ENCODE peak calls at places on chromosomes 1 and 21, in ten cellular contexts. V, R, Q, L, D, J, G, Z, K and I are unnamed samples.

GRCh38 chr1:33343539-33343938 is 22.6 kb upstream of the A3GALT2 start:
- DNase-seq in R (no peak), G (no peak), K (no peak), J (no peak), Z (no peak), V (no peak), D (no peak), L (no peak), Q (no peak), I (no peak)

GRCh38 chr1:36941579-36941978 is 92.7 kb downstream of the GRIK3 start:
- DNase-seq in D (no peak), V (no peak), Q (no peak), J (no peak), R (no peak), L (no peak), K (no peak), Z (no peak), G (no peak), I (no peak)

GRCh38 chr21:32309906-32310460 is 11.3 kb downstream of the MRAP start:
- DNase-seq in Z (no peak), V (no peak), Q (no peak), R (peak), D (no peak), L (no peak), G (no peak), K (no peak), J (no peak), I (no peak)

GRCh38 chr1:14777516-14778506 is 179.3 kb downstream of the KAZN start:
- DNase-seq in G (no peak), L (no peak), V (peak), Q (no peak), Z (no peak), D (no peak), J (no peak), K (no peak), R (no peak), I (no peak)

GRCh38 chr1:65254320-65255087 is 54.8 kb upstream of the DNAJC6 start:
- DNase-seq in G (peak), Q (peak), L (peak), R (peak), Z (peak), K (peak), D (no peak), J (peak), V (peak), I (peak)

GRCh38 chr1:226104671-226105121 is 42.2 kb downstream of the H3-3A start:
- DNase-seq in V (no peak), Z (no peak), R (no peak), K (no peak), G (no peak), L (no peak), J (no peak), D (no peak), Q (peak), I (peak)

GRCh38 chr1:232549998-232550397 is 79.9 kb downstream of the SIPA1L2 start:
- DNase-seq in R (no peak), L (no peak), G (no peak), D (no peak), Z (no peak), J (no peak), V (no peak), K (no peak), Q (no peak), I (no peak)

GRCh38 chr1:223785808-223786207 is 59.9 kb downstream of the TP53BP2 start:
- DNase-seq in R (no peak), Q (no peak), D (no peak), V (no peak), K (no peak), L (no peak), J (no peak), Z (no peak), G (no peak), I (no peak)

GRCh38 chr1:14027099-14027498 is 327.1 kb downstream of the PRDM2 start:
- DNase-seq in R (peak), Z (no peak), L (no peak), Q (no peak), D (no peak), J (no peak), G (peak), K (no peak), V (no peak), I (no peak)

GRCh38 chr21:19566975-19567374 is 1163.4 kb upstream of the TMPRSS15 start:
- DNase-seq in V (no peak), G (no peak), Q (no peak), D (no peak), L (no peak), R (no peak), K (no peak), Z (no peak), J (no peak), I (no peak)

GRCh38 chr1:160702100-160702499 is 9.5 kb downstream of the CD48 start:
- DNase-seq in L (no peak), V (no peak), G (no peak), J (no peak), R (no peak), D (no peak), K (no peak), Q (no peak), Z (no peak), I (no peak)

GRCh38 chr1:206651958-206652890 is 16.9 kb downstream of the DYRK3 start:
- DNase-seq in V (peak), L (no peak), Q (no peak), J (no peak), D (no peak), G (no peak), Z (no peak), K (no peak), R (no peak), I (peak)

GRCh38 chr1:47160716-47161115 is 23.5 kb downstream of the CYP4A22 start:
- DNase-seq in D (no peak), G (no peak), K (no peak), Z (no peak), L (no peak), R (no peak), Q (no peak), J (no peak), V (no peak), I (no peak)

GRCh38 chr21:34878501-34878900 is 170.6 kb downstream of the RUNX1 start:
- DNase-seq in R (no peak), Q (no peak), G (peak), J (no peak), L (no peak), Z (no peak), D (no peak), V (peak), K (no peak), I (no peak)

GRCh38 chr1:75724472-75725022 is at the start of gene ACADM:
- DNase-seq in L (peak), J (peak), Z (peak), D (peak), R (peak), V (peak), Q (peak), G (peak), K (peak), I (peak)

GRCh38 chr1:113041569-113042335 is 31.2 kb upstream of the LRIG2 start:
- DNase-seq in G (no peak), J (no peak), K (no peak), L (no peak), R (no peak), Z (no peak), V (no peak), D (no peak), Q (peak), I (no peak)

GRCh38 chr1:44806025-44806703 is 987 bp downstream of the DYNLT4 start:
- DNase-seq in G (no peak), Z (no peak), D (no peak), R (no peak), K (no peak), V (no peak), L (no peak), Q (no peak), J (no peak), I (no peak)

GRCh38 chr1:243917177-243917862 is 67.3 kb upstream of the AKT3 start:
- DNase-seq in K (no peak), Q (peak), J (peak), D (peak), R (peak), G (peak), Z (peak), L (no peak), V (peak), I (no peak)

GRCh38 chr1:219958875-219959417 is 30.6 kb upstream of the SLC30A10 start:
- DNase-seq in R (no peak), J (no peak), V (no peak), L (no peak), Q (no peak), D (no peak), G (no peak), K (no peak), Z (no peak), I (no peak)

GRCh38 chr1:7052701-7053100 is 267.4 kb downstream of the CAMTA1 start:
- DNase-seq in Z (no peak), Q (no peak), K (no peak), L (no peak), G (no peak), J (no peak), R (no peak), D (no peak), V (no peak), I (no peak)

GRCh38 chr1:233025156-233025555 is 74.7 kb downstream of the NTPCR start:
- DNase-seq in Z (peak), J (peak), R (peak), G (no peak), K (peak), V (peak), D (no peak), Q (peak), L (no peak), I (peak)